ENCODE peak calls at places on chromosome 15, in ten cellular contexts. Y is cardiac muscle cell, G is BE2C, Z is Caco-2, C is right cardiac atrium, E is psoas muscle, X is GM12865, O is adipocyte, S is lower leg skin, P is spleen. T is an unnamed sample.

GRCh38 chr15:96402403-96402802 is 71.9 kb downstream of the NR2F2 start:
- DNase-seq in Z (no peak), X (no peak), C (no peak), P (no peak), E (no peak), G (no peak), S (no peak), O (no peak), Y (no peak), T (no peak)

GRCh38 chr15:72585659-72586058 is 68.8 kb upstream of the GOLGA6B start:
- DNase-seq in X (no peak), C (no peak), G (no peak), E (no peak), P (no peak), S (no peak), Y (peak; percentile 36), O (peak; percentile 18), Z (no peak), T (peak; percentile 19)

GRCh38 chr15:42605281-42605744 is 29.9 kb downstream of the STARD9 start:
- DNase-seq in Z (no peak), C (no peak), X (peak; percentile 65), G (no peak), S (no peak), E (no peak), P (no peak), O (peak; percentile 60), Y (peak; percentile 65), T (no peak)

GRCh38 chr15:56835598-56836275 is 82.7 kb upstream of the TCF12 start:
- DNase-seq in P (no peak), O (peak; percentile 66), G (peak; percentile 82), X (no peak), S (no peak), Y (peak; percentile 67), Z (no peak), E (no peak), C (no peak), T (peak; percentile 38)

GRCh38 chr15:24857777-24858176 is 97.0 kb upstream of the SNRPN start:
- DNase-seq in P (no peak), Z (no peak), S (no peak), Y (no peak), C (no peak), E (no peak), G (no peak), X (no peak), O (no peak), T (no peak)

GRCh38 chr15:48541659-48542334 is 103.7 kb downstream of the FBN1 start:
- DNase-seq in G (no peak), P (no peak), S (no peak), X (peak; percentile 69), Z (no peak), Y (peak; percentile 89), E (no peak), C (peak; percentile 37), O (peak; percentile 90), T (no peak)

GRCh38 chr15:88878720-88879184 is 16.6 kb downstream of the HAPLN3 start:
- DNase-seq in Z (peak; percentile 62), G (peak; percentile 87), X (peak; percentile 57), C (no peak), S (no peak), E (no peak), O (peak; percentile 58), P (no peak), Y (peak; percentile 60), T (peak; percentile 78)

GRCh38 chr15:64070106-64070505 is 23.5 kb downstream of the CIAO2A start:
- DNase-seq in O (no peak), Z (no peak), G (no peak), X (no peak), S (no peak), E (no peak), C (no peak), Y (peak; percentile 35), P (no peak), T (no peak)

GRCh38 chr15:28911295-28911979 is 25.7 kb downstream of the APBA2 start:
- DNase-seq in Y (no peak), O (no peak), S (peak; percentile 5), P (peak; percentile 37), G (peak; percentile 65), Z (peak; percentile 20), C (no peak), E (no peak), X (no peak), T (no peak)

GRCh38 chr15:75450307-75451201 is 936 bp downstream of the SIN3A start:
- DNase-seq in E (peak; percentile 96), S (peak; percentile 100), Y (peak; percentile 98), C (peak; percentile 98), G (peak; percentile 98), P (peak; percentile 100), Z (peak; percentile 98), O (peak; percentile 99), X (peak; percentile 98), T (peak; percentile 98)

GRCh38 chr15:75451202-75451673 is 252 bp downstream of the SIN3A start:
- DNase-seq in G (no peak), Z (no peak), C (no peak), P (peak; percentile 96), Y (no peak), X (no peak), S (no peak), O (no peak), E (no peak), T (no peak)

GRCh38 chr15:75451674-75452363 is at the start of gene SIN3A:
- DNase-seq in X (peak; percentile 100), G (peak; percentile 100), E (peak; percentile 100), S (peak; percentile 100), C (peak; percentile 99), O (peak; percentile 100), P (peak; percentile 99), Y (peak; percentile 100), Z (peak; percentile 100), T (peak; percentile 100)

GRCh38 chr15:75449585-75450306 is 1.7 kb downstream of the SIN3A start:
- DNase-seq in X (no peak), P (peak; percentile 75), G (no peak), Z (no peak), Y (no peak), E (no peak), S (peak; percentile 85), O (no peak), C (no peak), T (no peak)

GRCh38 chr15:75446146-75446545 is 5.3 kb downstream of the SIN3A start:
- DNase-seq in P (no peak), E (no peak), C (no peak), Z (no peak), O (no peak), X (peak; percentile 60), G (no peak), Y (no peak), S (no peak), T (no peak)
- H3K4me3 ChIP-seq in P (no peak overlapping the region), E (no peak overlapping the region), C (no peak overlapping the region), Z (no peak overlapping the region), O (no peak overlapping the region), X (no peak overlapping the region), G (no peak overlapping the region), Y (no peak overlapping the region), S (no peak overlapping the region), T (no peak overlapping the region)

GRCh38 chr15:52558196-52558595 is 10.6 kb downstream of the ARPP19 start:
- DNase-seq in G (no peak), X (peak; percentile 91), C (no peak), E (no peak), Y (peak; percentile 53), P (no peak), S (no peak), Z (no peak), O (peak; percentile 14), T (no peak)
- H3K4me3 ChIP-seq in G (no peak overlapping the region), X (peak overlapping the region; percentile 36), C (no peak overlapping the region), E (peak overlapping the region; percentile 63), Y (no peak overlapping the region), P (no peak overlapping the region), S (no peak overlapping the region), Z (no peak overlapping the region), O (peak overlapping the region; percentile 30), T (no peak overlapping the region)

GRCh38 chr15:90266485-90266884 is 1.0 kb downstream of the NGRN start:
- DNase-seq in Z (no peak), Y (peak; percentile 22), S (no peak), X (no peak), O (peak; percentile 79), P (peak; percentile 63), E (no peak), G (no peak), C (no peak), T (peak; percentile 25)

GRCh38 chr15:90266061-90266431 is 574 bp downstream of the NGRN start:
- DNase-seq in C (peak; percentile 41), Y (peak; percentile 31), Z (peak; percentile 50), X (peak; percentile 45), G (peak; percentile 59), E (peak; percentile 43), S (no peak), O (peak; percentile 65), P (peak; percentile 77), T (peak; percentile 78)

GRCh38 chr15:90268415-90268814 is 2.9 kb downstream of the NGRN start:
- DNase-seq in C (no peak), Z (no peak), Y (no peak), X (no peak), G (no peak), E (no peak), O (no peak), P (no peak), S (no peak), T (no peak)

GRCh38 chr15:90270502-90271150 is 5.2 kb downstream of the NGRN start:
- DNase-seq in E (no peak), Y (no peak), O (no peak), S (no peak), C (no peak), P (no peak), G (no peak), X (no peak), Z (no peak), T (no peak)

DNA sequence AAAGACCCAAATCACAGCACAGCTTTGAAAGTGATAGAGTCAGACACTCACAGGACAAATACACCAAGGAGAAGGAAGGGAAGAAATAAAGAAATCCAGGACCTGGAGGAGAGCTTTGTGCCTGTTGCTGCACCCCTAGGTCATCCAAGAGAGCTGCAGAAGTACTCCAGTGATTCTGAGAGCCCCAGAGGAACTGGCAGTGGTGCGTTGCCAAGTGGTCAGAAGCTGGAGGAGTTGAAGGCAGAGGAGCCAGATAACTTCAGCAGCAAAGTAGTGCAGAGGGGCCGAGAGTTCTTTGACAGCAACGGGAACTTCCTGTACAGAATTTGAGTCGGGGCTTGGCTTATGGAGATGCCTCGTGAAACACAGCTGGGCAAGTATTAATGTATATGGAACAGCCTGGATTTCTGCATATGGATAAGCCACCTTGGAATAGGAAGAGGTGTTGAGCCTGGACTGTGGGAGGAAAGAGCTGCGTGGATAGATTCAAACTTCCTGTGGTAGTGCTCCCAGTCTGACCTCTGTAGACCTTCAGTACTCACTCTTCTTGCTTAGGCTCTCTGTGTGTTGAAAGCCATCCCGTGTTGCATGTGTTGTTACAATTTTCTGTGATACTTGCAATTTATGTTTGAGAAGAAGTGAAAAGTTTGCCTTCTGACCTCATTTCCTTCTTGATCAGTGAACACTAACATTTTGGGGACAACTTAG is 6.1 kb downstream of the NGRN start:
- DNase-seq in E (no peak), C (no peak), P (no peak), Y (peak; percentile 21), Z (no peak), G (no peak), S (no peak), X (no peak), O (no peak), T (no peak)
- H3K4me3 ChIP-seq in E (peak overlapping the region; percentile 39), C (no peak overlapping the region), P (no peak overlapping the region), Y (no peak overlapping the region), Z (no peak overlapping the region), G (no peak overlapping the region), S (no peak overlapping the region), X (no peak overlapping the region), O (no peak overlapping the region), T (no peak overlapping the region)

GRCh38 chr15:73601449-73602425 is 31.5 kb downstream of the NPTN start:
- DNase-seq in P (no peak), G (peak; percentile 21), C (peak; percentile 37), E (peak; percentile 22), X (no peak), Z (peak; percentile 55), S (no peak), O (peak; percentile 59), Y (peak; percentile 83), T (peak; percentile 88)
- H3K4me3 ChIP-seq in P (no peak overlapping the region), G (no peak overlapping the region), C (no peak overlapping the region), E (peak overlapping the region; percentile 1), X (no peak overlapping the region), Z (no peak overlapping the region), S (no peak overlapping the region), O (peak overlapping the region; percentile 31), Y (no peak overlapping the region), T (peak overlapping the region; percentile 20)